ENCODE peak calls at places on chromosome 22, in six cellular contexts. One of them, this sample, is unnamed.

GRCh38 chr22:31497148-31497938 is 1.0 kb downstream of the SFI1 start:
- DNase-seq in GM12891: no peak
- DNase-seq in H1: no peak
- DNase-seq in K562: no peak
- DNase-seq in GM12878: no peak
- DNase-seq in HepG2: no peak
- DNase-seq in this sample: no peak

GRCh38 chr22:22746963-22747933 is 102.8 kb downstream of the GGTLC2 start:
- DNase-seq in GM12891: no peak
- DNase-seq in H1: no peak
- DNase-seq in K562: no peak
- DNase-seq in GM12878: no peak
- DNase-seq in HepG2: no peak
- DNase-seq in this sample: peak

GRCh38 chr22:34966980-34967379 is 99.0 kb upstream of the ISX start:
- DNase-seq in GM12891: no peak
- DNase-seq in H1: no peak
- DNase-seq in K562: no peak
- DNase-seq in GM12878: no peak
- DNase-seq in HepG2: no peak
- DNase-seq in this sample: no peak

GRCh38 chr22:45544588-45545170 is 42.0 kb downstream of the FBLN1 start:
- DNase-seq in GM12891: no peak
- DNase-seq in H1: no peak
- DNase-seq in K562: no peak
- DNase-seq in GM12878: no peak
- DNase-seq in HepG2: no peak
- DNase-seq in this sample: no peak

GRCh38 chr22:19759459-19759993 is 1.1 kb upstream of the TBX1 start:
- DNase-seq in GM12891: no peak
- DNase-seq in H1: no peak
- DNase-seq in K562: no peak
- DNase-seq in GM12878: no peak
- DNase-seq in HepG2: no peak
- DNase-seq in this sample: no peak

GRCh38 chr22:48259991-48260670 is 1497.7 kb downstream of the TBC1D22A start:
- DNase-seq in GM12891: no peak
- DNase-seq in H1: no peak
- DNase-seq in K562: no peak
- DNase-seq in GM12878: no peak
- DNase-seq in HepG2: no peak
- DNase-seq in this sample: no peak

GRCh38 chr22:46798366-46799057 is 36.1 kb downstream of the TBC1D22A start:
- DNase-seq in GM12891: peak
- DNase-seq in H1: peak
- DNase-seq in K562: peak
- DNase-seq in GM12878: no peak
- DNase-seq in HepG2: peak
- DNase-seq in this sample: peak

GRCh38 chr22:27798526-27799333 is 2.8 kb downstream of the MN1 start:
- DNase-seq in GM12891: no peak
- DNase-seq in H1: no peak
- DNase-seq in K562: no peak
- DNase-seq in GM12878: no peak
- DNase-seq in HepG2: no peak
- DNase-seq in this sample: no peak

GRCh38 chr22:42880815-42881214 is 23.7 kb upstream of the ARFGAP3 start:
- DNase-seq in GM12891: no peak
- DNase-seq in H1: no peak
- DNase-seq in K562: no peak
- DNase-seq in GM12878: no peak
- DNase-seq in HepG2: no peak
- DNase-seq in this sample: no peak

GRCh38 chr22:41237707-41238569 is 2.8 kb downstream of the CHADL start:
- DNase-seq in GM12891: peak
- DNase-seq in H1: peak
- DNase-seq in K562: no peak
- DNase-seq in GM12878: peak
- DNase-seq in HepG2: no peak
- DNase-seq in this sample: peak

GRCh38 chr22:40414838-40415505 is 44.6 kb downstream of the SGSM3 start:
- DNase-seq in GM12891: no peak
- DNase-seq in H1: no peak
- DNase-seq in K562: no peak
- DNase-seq in GM12878: no peak
- DNase-seq in HepG2: no peak
- DNase-seq in this sample: no peak

GRCh38 chr22:27748355-27749168 is 53.0 kb downstream of the MN1 start:
- DNase-seq in GM12891: no peak
- DNase-seq in H1: peak
- DNase-seq in K562: no peak
- DNase-seq in GM12878: no peak
- DNase-seq in HepG2: no peak
- DNase-seq in this sample: no peak

GRCh38 chr22:50578776-50579310 is 616 bp upstream of the CPT1B start:
- DNase-seq in GM12891: no peak
- DNase-seq in H1: no peak
- DNase-seq in K562: no peak
- DNase-seq in GM12878: no peak
- DNase-seq in HepG2: no peak
- DNase-seq in this sample: no peak

GRCh38 chr22:42596863-42597530 is 17.7 kb downstream of the POLDIP3 start:
- DNase-seq in GM12891: no peak
- DNase-seq in H1: no peak
- DNase-seq in K562: no peak
- DNase-seq in GM12878: no peak
- DNase-seq in HepG2: no peak
- DNase-seq in this sample: no peak

GRCh38 chr22:41910050-41910598 is 4.8 kb downstream of the SHISA8 start:
- DNase-seq in GM12891: no peak
- DNase-seq in H1: peak
- DNase-seq in K562: no peak
- DNase-seq in GM12878: no peak
- DNase-seq in HepG2: no peak
- DNase-seq in this sample: no peak

GRCh38 chr22:46908641-46909107 is 146.2 kb downstream of the TBC1D22A start:
- DNase-seq in GM12891: no peak
- DNase-seq in H1: peak
- DNase-seq in K562: no peak
- DNase-seq in GM12878: no peak
- DNase-seq in HepG2: no peak
- DNase-seq in this sample: no peak

GRCh38 chr22:50473088-50473487 is 1.7 kb downstream of the SBF1 start:
- DNase-seq in GM12891: no peak
- DNase-seq in H1: no peak
- DNase-seq in K562: no peak
- DNase-seq in GM12878: no peak
- DNase-seq in HepG2: peak
- DNase-seq in this sample: no peak

DNA sequence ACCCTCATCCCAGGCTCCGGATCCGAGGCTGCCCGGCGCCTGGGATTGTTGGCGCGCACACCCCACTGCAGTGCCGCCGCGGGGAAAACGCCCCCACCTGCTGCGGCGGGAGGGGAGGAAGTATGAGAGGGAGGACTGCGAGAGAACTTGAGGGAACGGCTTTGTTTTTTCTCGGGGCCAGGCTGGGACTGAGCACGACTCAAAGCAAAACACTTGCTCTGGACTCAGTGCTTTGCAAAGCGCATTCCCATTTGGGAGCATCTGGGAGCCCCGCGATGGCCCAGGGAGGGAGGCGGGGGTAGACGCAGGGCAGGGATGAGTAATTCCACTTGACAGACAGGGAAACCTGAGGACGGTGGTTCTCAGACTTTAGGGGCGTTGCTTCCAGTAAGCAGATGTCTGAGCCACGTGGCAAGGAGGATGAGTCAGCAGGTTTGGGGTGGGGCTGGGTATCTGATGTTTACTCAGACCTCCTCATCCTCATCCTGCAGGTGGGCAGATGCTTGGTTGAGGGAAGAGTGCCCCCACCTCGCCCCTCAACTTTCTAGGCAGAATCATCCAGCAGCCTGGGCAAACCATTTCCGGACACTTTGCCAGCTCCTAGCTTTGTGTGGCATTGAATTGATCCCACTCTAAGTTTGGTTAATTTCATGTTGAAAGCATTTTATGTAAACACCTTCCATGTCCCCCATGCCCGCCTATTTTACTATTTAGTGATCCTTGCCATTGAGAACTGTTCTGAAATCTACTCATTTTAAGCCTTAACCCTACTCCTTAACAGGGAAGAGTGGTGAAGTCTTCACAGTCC is 1.5 kb downstream of the MIAT start:
- DNase-seq in GM12891: peak
- DNase-seq in H1: peak
- DNase-seq in K562: peak
- DNase-seq in GM12878: no peak
- DNase-seq in HepG2: no peak
- DNase-seq in this sample: peak
- TF ChIP-seq POLR2AphosphoS5 in GM12891: no peak
- TF ChIP-seq POLR2AphosphoS5 in H1: no peak
- TF ChIP-seq POLR2AphosphoS5 in K562: no peak
- TF ChIP-seq POLR2AphosphoS5 in GM12878: no peak
- TF ChIP-seq POLR2AphosphoS5 in HepG2: no peak
- TF ChIP-seq POLR2AphosphoS5 in this sample: no peak

DNA sequence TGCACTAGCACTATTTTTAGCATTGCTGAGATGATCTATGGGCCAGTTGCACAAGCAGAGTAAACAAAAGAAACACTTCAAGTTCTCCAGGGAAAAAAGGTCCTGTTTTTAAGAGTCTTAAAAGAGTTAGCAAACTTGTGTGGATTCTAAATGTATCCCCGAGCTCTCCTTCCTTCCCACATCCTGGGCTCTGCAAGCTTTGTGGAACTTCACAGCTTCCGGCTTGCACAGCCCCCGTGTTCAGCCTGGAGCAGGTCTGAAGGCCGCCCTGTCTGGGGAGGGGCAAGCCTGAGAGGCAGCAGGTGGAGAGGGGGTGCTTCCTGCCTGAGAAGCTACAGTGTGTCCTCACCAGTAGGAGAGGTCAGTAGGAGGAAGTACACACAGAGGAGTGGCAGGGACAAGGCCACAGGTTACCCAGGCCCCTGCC is 35.1 kb upstream of the SUSD2 start:
- DNase-seq in GM12891: peak
- DNase-seq in H1: peak
- DNase-seq in K562: peak
- DNase-seq in GM12878: no peak
- DNase-seq in HepG2: peak
- DNase-seq in this sample: peak
- TF ChIP-seq POLR2A in GM12891: no peak
- TF ChIP-seq POLR2A in H1: no peak
- TF ChIP-seq POLR2A in K562: no peak
- TF ChIP-seq POLR2A in GM12878: no peak
- TF ChIP-seq POLR2A in HepG2: no peak
- TF ChIP-seq POLR2A in this sample: no peak

GRCh38 chr22:21025266-21025665 is 7.1 kb downstream of the SLC7A4 start:
- DNase-seq in GM12891: no peak
- DNase-seq in H1: no peak
- DNase-seq in K562: peak
- DNase-seq in GM12878: no peak
- DNase-seq in HepG2: no peak
- DNase-seq in this sample: no peak

GRCh38 chr22:21029486-21030025 is 2.8 kb downstream of the SLC7A4 start:
- DNase-seq in GM12891: no peak
- DNase-seq in H1: no peak
- DNase-seq in K562: no peak
- DNase-seq in GM12878: no peak
- DNase-seq in HepG2: no peak
- DNase-seq in this sample: no peak

GRCh38 chr22:21028277-21029251 is 3.8 kb downstream of the SLC7A4 start:
- DNase-seq in GM12891: no peak
- DNase-seq in H1: no peak
- DNase-seq in K562: no peak
- DNase-seq in GM12878: no peak
- DNase-seq in HepG2: no peak
- DNase-seq in this sample: no peak

GRCh38 chr22:21025763-21026755 is 6.3 kb downstream of the SLC7A4 start:
- DNase-seq in GM12891: no peak
- DNase-seq in H1: no peak
- DNase-seq in K562: peak
- DNase-seq in GM12878: no peak
- DNase-seq in HepG2: no peak
- DNase-seq in this sample: no peak

GRCh38 chr22:21026783-21027692 is 5.3 kb downstream of the SLC7A4 start:
- DNase-seq in GM12891: no peak
- DNase-seq in H1: no peak
- DNase-seq in K562: no peak
- DNase-seq in GM12878: no peak
- DNase-seq in HepG2: no peak
- DNase-seq in this sample: no peak
- TF ChIP-seq TAF1 in GM12891: no peak
- TF ChIP-seq TAF1 in H1: no peak
- TF ChIP-seq TAF1 in K562: no peak
- TF ChIP-seq TAF1 in GM12878: no peak
- TF ChIP-seq TAF1 in HepG2: no peak
- TF ChIP-seq TAF1 in this sample: no peak

DNA sequence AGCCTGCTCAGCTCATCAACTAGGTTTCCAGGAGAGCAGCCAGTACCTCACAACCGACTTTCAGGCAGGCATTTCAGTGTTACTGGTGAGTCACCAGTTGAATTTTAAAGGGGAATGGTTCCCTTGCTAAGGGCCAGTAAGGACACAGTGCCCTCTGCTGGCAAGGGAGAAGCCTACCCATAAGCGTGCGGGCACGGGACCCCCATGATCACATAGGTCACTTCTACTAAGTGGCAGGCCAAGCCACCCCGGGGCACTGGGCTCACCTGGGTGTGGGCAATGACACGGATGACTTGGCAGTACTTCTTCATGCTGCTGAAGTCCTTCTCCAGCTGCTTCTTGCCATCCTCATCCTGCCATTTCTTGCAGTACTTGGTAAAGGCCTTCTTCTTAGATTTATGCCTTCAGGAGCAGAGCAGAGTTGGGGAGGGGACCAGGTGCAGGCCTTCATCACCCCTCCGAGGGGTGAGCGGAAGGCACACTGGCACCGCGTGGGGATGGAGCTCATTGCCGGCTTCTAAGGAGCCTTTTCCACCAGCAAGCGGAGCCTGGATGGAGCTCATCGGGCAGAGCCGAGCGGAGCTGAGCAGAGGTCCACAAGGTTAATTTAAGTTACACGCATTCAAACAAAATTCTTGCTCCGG is 2.9 kb downstream of the RPL3 start:
- DNase-seq in GM12891: no peak
- DNase-seq in H1: peak
- DNase-seq in K562: no peak
- DNase-seq in GM12878: peak
- DNase-seq in HepG2: peak
- DNase-seq in this sample: no peak
- TF ChIP-seq POLR2AphosphoS5 in GM12891: no peak
- TF ChIP-seq POLR2AphosphoS5 in H1: peak
- TF ChIP-seq POLR2AphosphoS5 in K562: no peak
- TF ChIP-seq POLR2AphosphoS5 in GM12878: peak
- TF ChIP-seq POLR2AphosphoS5 in HepG2: peak
- TF ChIP-seq POLR2AphosphoS5 in this sample: peak

GRCh38 chr22:24805790-24806662 is at the start of gene SGSM1:
- DNase-seq in GM12891: peak
- DNase-seq in H1: peak
- DNase-seq in K562: peak
- DNase-seq in GM12878: no peak
- DNase-seq in HepG2: peak
- DNase-seq in this sample: peak
- TF ChIP-seq POLR2A in GM12891: no peak
- TF ChIP-seq POLR2A in H1: peak
- TF ChIP-seq POLR2A in K562: no peak
- TF ChIP-seq POLR2A in GM12878: no peak
- TF ChIP-seq POLR2A in HepG2: no peak
- TF ChIP-seq POLR2A in this sample: no peak